ENCODE peak calls at places on chromosome 22, in six cellular contexts. W, D, I, O, K and S are unnamed samples.

GRCh38 chr22:48596111-48596860 is 1231.4 kb downstream of the BRD1 start:
- DNase-seq in W (no peak), D (no peak), I (no peak), O (no peak), K (no peak), S (no peak)

GRCh38 chr22:17379939-17380710 is 10.9 kb downstream of the CECR2 start:
- DNase-seq in W (no peak), D (no peak), I (no peak), O (no peak), K (no peak), S (no peak)

GRCh38 chr22:19048531-19048930 is 73.7 kb downstream of the DGCR2 start:
- DNase-seq in W (no peak), D (no peak), I (no peak), O (no peak), K (no peak), S (no peak)

GRCh38 chr22:49975543-49976389 is 15.2 kb downstream of the PIM3 start:
- DNase-seq in W (no peak), D (no peak), I (no peak), O (peak; percentile 54), K (no peak), S (no peak)

GRCh38 chr22:29817724-29818123 is 20.4 kb downstream of the ASCC2 start:
- DNase-seq in W (no peak), D (no peak), I (no peak), O (no peak), K (no peak), S (no peak)

GRCh38 chr22:33049125-33049729 is 9.0 kb downstream of the SYN3 start:
- DNase-seq in W (peak; percentile 64), D (peak; percentile 26), I (peak; percentile 26), O (peak; percentile 50), K (peak; percentile 18), S (peak; percentile 54)

GRCh38 chr22:19068784-19069271 is 53.4 kb downstream of the DGCR2 start:
- DNase-seq in W (no peak), D (no peak), I (no peak), O (no peak), K (no peak), S (no peak)

GRCh38 chr22:24807284-24807950 is 1.4 kb downstream of the SGSM1 start:
- DNase-seq in W (no peak), D (no peak), I (no peak), O (no peak), K (no peak), S (no peak)